ENCODE peak calls at places on chromosomes 12 and 14, in nine cellular contexts. One of them, this sample, is unnamed.

GRCh38 chr14:35678403-35679028 is 130.6 kb downstream of the RALGAPA1 start:
- DNase-seq in GM04504: no peak
- DNase-seq in NCI-H1092: no peak
- DNase-seq in HCEC 1CT: no peak
- DNase-seq in GM13976: no peak
- DNase-seq in T-helper 2 cell: no peak
- DNase-seq in GM18507: no peak
- DNase-seq in LoVo: no peak
- DNase-seq in ELF-1: no peak
- DNase-seq in this sample: no peak

GRCh38 chr14:90642239-90642717 is 174.0 kb downstream of the TTC7B start:
- DNase-seq in HCEC 1CT: no peak
- DNase-seq in NCI-H1092: no peak
- DNase-seq in GM13976: no peak
- DNase-seq in LoVo: no peak
- DNase-seq in T-helper 2 cell: no peak
- DNase-seq in ELF-1: peak
- DNase-seq in GM04504: no peak
- DNase-seq in GM18507: no peak
- DNase-seq in this sample: peak

GRCh38 chr14:100384819-100385813 is 62.0 kb downstream of the SLC25A47 start:
- DNase-seq in HCEC 1CT: peak
- DNase-seq in ELF-1: no peak
- DNase-seq in LoVo: peak
- DNase-seq in T-helper 2 cell: no peak
- DNase-seq in GM18507: no peak
- DNase-seq in GM13976: no peak
- DNase-seq in NCI-H1092: no peak
- DNase-seq in GM04504: no peak
- DNase-seq in this sample: no peak

GRCh38 chr14:27672047-27672446 is 1074.2 kb upstream of the NOVA1 start:
- DNase-seq in NCI-H1092: no peak
- DNase-seq in LoVo: no peak
- DNase-seq in GM04504: no peak
- DNase-seq in T-helper 2 cell: no peak
- DNase-seq in HCEC 1CT: peak
- DNase-seq in GM13976: no peak
- DNase-seq in GM18507: no peak
- DNase-seq in ELF-1: peak
- DNase-seq in this sample: no peak

GRCh38 chr14:63918411-63918810 is 65.6 kb downstream of the SYNE2 start:
- DNase-seq in LoVo: no peak
- DNase-seq in T-helper 2 cell: no peak
- DNase-seq in GM04504: no peak
- DNase-seq in NCI-H1092: no peak
- DNase-seq in ELF-1: no peak
- DNase-seq in GM18507: no peak
- DNase-seq in HCEC 1CT: no peak
- DNase-seq in GM13976: no peak
- DNase-seq in this sample: no peak

GRCh38 chr12:49943663-49943945 is 6.9 kb upstream of the AQP2 start:
- DNase-seq in HCEC 1CT: no peak
- DNase-seq in GM13976: no peak
- DNase-seq in NCI-H1092: no peak
- DNase-seq in T-helper 2 cell: no peak
- DNase-seq in ELF-1: no peak
- DNase-seq in LoVo: no peak
- DNase-seq in GM18507: no peak
- DNase-seq in GM04504: no peak
- DNase-seq in this sample: peak

GRCh38 chr14:67943947-67944346 is 124.4 kb downstream of the RAD51B start:
- DNase-seq in T-helper 2 cell: no peak
- DNase-seq in GM04504: peak
- DNase-seq in GM18507: peak
- DNase-seq in LoVo: peak
- DNase-seq in GM13976: peak
- DNase-seq in NCI-H1092: peak
- DNase-seq in ELF-1: peak
- DNase-seq in HCEC 1CT: peak
- DNase-seq in this sample: peak

GRCh38 chr14:97298775-97299174 is 501.6 kb downstream of the VRK1 start:
- DNase-seq in LoVo: no peak
- DNase-seq in ELF-1: no peak
- DNase-seq in NCI-H1092: peak
- DNase-seq in GM13976: no peak
- DNase-seq in HCEC 1CT: no peak
- DNase-seq in T-helper 2 cell: no peak
- DNase-seq in GM18507: no peak
- DNase-seq in GM04504: no peak
- DNase-seq in this sample: no peak

GRCh38 chr14:47675489-47676300 is at the start of gene MDGA2:
- DNase-seq in GM13976: peak
- DNase-seq in NCI-H1092: no peak
- DNase-seq in HCEC 1CT: no peak
- DNase-seq in GM04504: no peak
- DNase-seq in LoVo: no peak
- DNase-seq in GM18507: no peak
- DNase-seq in T-helper 2 cell: no peak
- DNase-seq in ELF-1: peak
- DNase-seq in this sample: peak

GRCh38 chr12:130876758-130877157 is 4.9 kb downstream of the RAN start:
- DNase-seq in LoVo: no peak
- DNase-seq in GM18507: no peak
- DNase-seq in T-helper 2 cell: no peak
- DNase-seq in NCI-H1092: no peak
- DNase-seq in HCEC 1CT: no peak
- DNase-seq in ELF-1: no peak
- DNase-seq in GM04504: no peak
- DNase-seq in GM13976: no peak
- DNase-seq in this sample: no peak

GRCh38 chr14:30272848-30273563 is 286.0 kb upstream of the G2E3 start:
- DNase-seq in T-helper 2 cell: no peak
- DNase-seq in GM18507: no peak
- DNase-seq in ELF-1: no peak
- DNase-seq in GM04504: no peak
- DNase-seq in GM13976: no peak
- DNase-seq in LoVo: no peak
- DNase-seq in HCEC 1CT: no peak
- DNase-seq in NCI-H1092: no peak
- DNase-seq in this sample: no peak

GRCh38 chr14:64502476-64503183 is 1.0 kb downstream of the ZBTB25 start:
- DNase-seq in T-helper 2 cell: no peak
- DNase-seq in GM13976: no peak
- DNase-seq in GM18507: no peak
- DNase-seq in GM04504: no peak
- DNase-seq in HCEC 1CT: peak
- DNase-seq in NCI-H1092: no peak
- DNase-seq in ELF-1: peak
- DNase-seq in LoVo: peak
- DNase-seq in this sample: peak

GRCh38 chr14:74566174-74567125 is 45.6 kb downstream of the LTBP2 start:
- DNase-seq in GM13976: no peak
- DNase-seq in GM04504: no peak
- DNase-seq in GM18507: no peak
- DNase-seq in LoVo: peak
- DNase-seq in NCI-H1092: no peak
- DNase-seq in ELF-1: peak
- DNase-seq in T-helper 2 cell: no peak
- DNase-seq in HCEC 1CT: no peak
- DNase-seq in this sample: no peak

GRCh38 chr12:20367731-20368652 is at the start of gene PDE3A:
- DNase-seq in T-helper 2 cell: no peak
- DNase-seq in ELF-1: peak
- DNase-seq in NCI-H1092: no peak
- DNase-seq in GM13976: peak
- DNase-seq in GM04504: no peak
- DNase-seq in GM18507: no peak
- DNase-seq in LoVo: peak
- DNase-seq in HCEC 1CT: peak
- DNase-seq in this sample: peak

GRCh38 chr12:74889563-74890236 is 319.9 kb downstream of the KCNC2 start:
- DNase-seq in T-helper 2 cell: no peak
- DNase-seq in GM13976: no peak
- DNase-seq in LoVo: no peak
- DNase-seq in GM18507: no peak
- DNase-seq in HCEC 1CT: peak
- DNase-seq in NCI-H1092: no peak
- DNase-seq in GM04504: no peak
- DNase-seq in ELF-1: no peak
- DNase-seq in this sample: no peak

GRCh38 chr14:102221026-102221425 is 81.3 kb downstream of the WDR20 start:
- DNase-seq in NCI-H1092: no peak
- DNase-seq in ELF-1: no peak
- DNase-seq in T-helper 2 cell: no peak
- DNase-seq in HCEC 1CT: peak
- DNase-seq in GM13976: no peak
- DNase-seq in GM04504: no peak
- DNase-seq in LoVo: no peak
- DNase-seq in GM18507: no peak
- DNase-seq in this sample: peak

GRCh38 chr14:52954346-52955214 is 3.7 kb upstream of the FERMT2 start:
- DNase-seq in GM13976: no peak
- DNase-seq in GM18507: no peak
- DNase-seq in ELF-1: no peak
- DNase-seq in HCEC 1CT: no peak
- DNase-seq in LoVo: no peak
- DNase-seq in NCI-H1092: no peak
- DNase-seq in T-helper 2 cell: no peak
- DNase-seq in GM04504: no peak
- DNase-seq in this sample: no peak